ENCODE peak calls at places on chromosomes 11 and 22, in nine cellular contexts. E is mucosa of gallbladder, G is neural crest cell, Z is neural progenitor cell, K is SW 1271, N is chondrocyte, C is SJSA1, M is ascending aorta, V is NCI-H2081. A is an unnamed sample.

GRCh38 chr11:1419811-1420210 is 30.1 kb downstream of the BRSK2 start:
- DNase-seq in G (no peak), M (no peak), E (no peak), Z (no peak), K (no peak), N (no peak), C (no peak), V (no peak), A (no peak)

GRCh38 chr11:35852056-35852455 is 91.8 kb upstream of the LDLRAD3 start:
- DNase-seq in K (no peak), Z (no peak), E (no peak), V (no peak), M (peak; percentile 66), C (no peak), N (no peak), G (no peak), A (no peak)

GRCh38 chr22:45925811-45926351 is 51.1 kb downstream of the WNT7B start:
- DNase-seq in K (no peak), G (no peak), E (no peak), M (no peak), C (no peak), V (no peak), Z (no peak), N (no peak), A (no peak)

GRCh38 chr22:19959043-19959586 is 17.5 kb upstream of the TXNRD2 start:
- DNase-seq in Z (peak; percentile 99), E (peak; percentile 63), N (peak; percentile 64), M (peak; percentile 91), V (no peak), C (no peak), G (peak; percentile 83), K (no peak), A (peak; percentile 99)

GRCh38 chr11:81869337-81870065 is 864.2 kb downstream of the FAM181B start:
- DNase-seq in G (no peak), K (no peak), Z (no peak), V (no peak), E (peak; percentile 51), C (no peak), N (no peak), M (no peak), A (no peak)

GRCh38 chr11:34149786-34150185 is 44.4 kb downstream of the NAT10 start:
- DNase-seq in N (no peak), M (no peak), K (no peak), G (peak; percentile 22), C (no peak), E (no peak), V (no peak), Z (peak; percentile 67), A (peak; percentile 55)

GRCh38 chr11:82829101-82829500 is 71.1 kb downstream of the PRCP start:
- DNase-seq in G (no peak), N (no peak), Z (no peak), E (no peak), C (no peak), M (no peak), K (no peak), V (no peak), A (no peak)

GRCh38 chr11:94740975-94741707 is 27.0 kb upstream of the AMOTL1 start:
- DNase-seq in E (peak; percentile 34), V (peak; percentile 66), Z (peak; percentile 71), C (peak; percentile 42), N (no peak), G (peak; percentile 22), M (no peak), K (no peak), A (peak; percentile 47)

GRCh38 chr22:38066381-38067027 is 9.3 kb downstream of the PICK1 start:
- DNase-seq in E (no peak), M (no peak), Z (no peak), N (no peak), G (no peak), K (no peak), V (no peak), C (no peak), A (no peak)

GRCh38 chr11:76209956-76210885 is 3.9 kb upstream of the WNT11 start:
- DNase-seq in G (peak; percentile 37), M (peak; percentile 74), K (no peak), E (peak; percentile 64), N (no peak), Z (peak; percentile 81), V (peak; percentile 55), C (peak; percentile 18), A (no peak)

GRCh38 chr11:88035271-88035670 is 140.0 kb downstream of the RAB38 start:
- DNase-seq in E (no peak), V (no peak), N (no peak), G (no peak), M (no peak), C (no peak), Z (no peak), K (no peak), A (no peak)

GRCh38 chr22:47197735-47198500 is 435.5 kb downstream of the TBC1D22A start:
- DNase-seq in N (no peak), K (no peak), G (no peak), E (peak; percentile 6), V (no peak), M (peak; percentile 59), C (no peak), Z (no peak), A (peak; percentile 21)

GRCh38 chr22:43411040-43411919 is 534 bp upstream of the MPPED1 start:
- DNase-seq in V (no peak), C (no peak), K (no peak), Z (peak; percentile 44), G (no peak), N (no peak), M (no peak), E (no peak), A (no peak)

GRCh38 chr11:13349046-13349445 is 71.5 kb downstream of the BMAL1 start:
- DNase-seq in E (no peak), N (no peak), C (no peak), M (no peak), G (no peak), Z (no peak), V (no peak), K (no peak), A (no peak)

GRCh38 chr11:14075118-14075601 is 112.6 kb downstream of the SPON1 start:
- DNase-seq in E (no peak), G (no peak), M (no peak), V (no peak), Z (peak; percentile 42), N (no peak), C (peak; percentile 50), K (no peak), A (no peak)

GRCh38 chr11:62108017-62108750 is 15.6 kb upstream of the INCENP start:
- DNase-seq in E (peak; percentile 29), V (peak; percentile 68), M (no peak), Z (peak; percentile 84), N (no peak), C (peak; percentile 68), K (no peak), G (peak; percentile 21), A (peak; percentile 53)

GRCh38 chr11:84626256-84626655 is 1000.9 kb downstream of the DLG2 start:
- DNase-seq in Z (no peak), G (no peak), V (no peak), K (no peak), C (no peak), M (no peak), N (no peak), E (no peak), A (no peak)

GRCh38 chr22:22684605-22685561 is 40.5 kb downstream of the GGTLC2 start:
- DNase-seq in V (no peak), C (peak; percentile 86), G (no peak), Z (peak; percentile 55), E (peak; percentile 75), N (no peak), M (peak; percentile 13), K (no peak), A (peak; percentile 67)

GRCh38 chr11:63613517-63614135 is 607 bp downstream of the PLAAT3 start:
- DNase-seq in Z (peak; percentile 62), N (no peak), C (peak; percentile 56), K (no peak), G (no peak), E (peak; percentile 34), V (no peak), M (peak; percentile 82), A (peak; percentile 85)

GRCh38 chr11:34641981-34642380 is 21.1 kb downstream of the EHF start:
- DNase-seq in M (no peak), E (no peak), C (no peak), K (no peak), G (no peak), N (no peak), V (no peak), Z (no peak), A (no peak)

GRCh38 chr11:131254254-131254653 is 116.2 kb upstream of the NTM start:
- DNase-seq in M (no peak), V (no peak), C (no peak), N (no peak), K (no peak), Z (no peak), G (no peak), E (no peak), A (peak; percentile 80)

GRCh38 chr11:35794850-35795249 is 132.3 kb downstream of the TRIM44 start:
- DNase-seq in K (peak; percentile 20), N (no peak), G (no peak), Z (no peak), V (no peak), C (no peak), M (no peak), E (no peak), A (no peak)

GRCh38 chr22:36334838-36335603 is 52.7 kb downstream of the MYH9 start:
- DNase-seq in K (no peak), N (no peak), E (no peak), C (peak; percentile 68), G (peak; percentile 33), M (no peak), V (no peak), Z (peak; percentile 78), A (no peak)

GRCh38 chr11:113419426-113420003 is 31.9 kb downstream of the ANKK1 start:
- DNase-seq in G (no peak), E (no peak), M (no peak), C (no peak), K (no peak), N (no peak), V (peak; percentile 41), Z (no peak), A (no peak)

GRCh38 chr11:46895821-46896220 is 22.5 kb downstream of the LRP4 start:
- DNase-seq in N (no peak), M (no peak), K (no peak), Z (no peak), G (no peak), E (peak; percentile 49), V (peak; percentile 74), C (no peak), A (no peak)

GRCh38 chr11:63915961-63916836 is 765 bp downstream of the RCOR2 start:
- DNase-seq in K (no peak), Z (peak; percentile 94), G (peak; percentile 86), N (no peak), V (peak; percentile 58), M (peak; percentile 81), C (peak; percentile 56), E (no peak), A (peak; percentile 92)

GRCh38 chr11:1531961-1532586 is 40.0 kb downstream of the DUSP8 start:
- DNase-seq in Z (no peak), K (no peak), E (peak; percentile 44), N (no peak), C (no peak), M (peak; percentile 82), G (no peak), V (no peak), A (no peak)

GRCh38 chr11:80028998-80029397 is 588.2 kb upstream of the TENM4 start:
- DNase-seq in G (no peak), K (no peak), Z (no peak), V (no peak), C (no peak), M (no peak), E (no peak), N (no peak), A (no peak)

GRCh38 chr22:46031561-46031960 is 54.6 kb upstream of the WNT7B start:
- DNase-seq in G (no peak), N (no peak), K (no peak), E (no peak), C (no peak), Z (no peak), M (no peak), V (no peak), A (no peak)

GRCh38 chr22:29617922-29618629 is 14.6 kb downstream of the NF2 start:
- DNase-seq in N (no peak), M (peak; percentile 11), C (no peak), Z (no peak), G (no peak), V (no peak), E (no peak), K (no peak), A (no peak)

GRCh38 chr11:93059074-93059957 is 89.9 kb downstream of the MTNR1B start:
- DNase-seq in G (no peak), Z (peak; percentile 31), V (peak; percentile 36), E (no peak), C (peak; percentile 14), M (no peak), N (no peak), K (no peak), A (no peak)